ENCODE peak calls at places on chromosomes 6 and 20, in four cellular contexts. U, P, Q and O are unnamed samples.

GRCh38 chr6:153568601-153569000 is 437.5 kb upstream of the RGS17 start:
- DNase-seq in U (peak), P (no peak), Q (no peak), O (no peak)

GRCh38 chr20:49412254-49412653 is 70.2 kb downstream of the KCNB1 start:
- DNase-seq in P (no peak), Q (no peak), U (no peak), O (no peak)

GRCh38 chr20:46246527-46246926 is 61.8 kb downstream of the CDH22 start:
- DNase-seq in P (no peak), Q (no peak), U (no peak), O (no peak)

GRCh38 chr6:37922563-37922962 is 103.0 kb downstream of the ZFAND3 start:
- DNase-seq in Q (no peak), P (no peak), U (no peak), O (no peak)

GRCh38 chr6:57342148-57342669 is 24.8 kb downstream of the PRIM2 start:
- DNase-seq in U (no peak), P (no peak), Q (no peak), O (no peak)

GRCh38 chr6:41713161-41713649 is 22.2 kb downstream of the TFEB start:
- DNase-seq in Q (no peak), P (peak), U (no peak), O (peak)

GRCh38 chr6:91634791-91635190 is 1047.9 kb upstream of the MAP3K7 start:
- DNase-seq in P (no peak), U (no peak), Q (no peak), O (no peak)

GRCh38 chr6:45791181-45791580 is 224.5 kb downstream of the CLIC5 start:
- DNase-seq in U (no peak), Q (no peak), P (no peak), O (peak)

GRCh38 chr6:157514659-157515496 is 133.9 kb downstream of the ZDHHC14 start:
- DNase-seq in P (peak), Q (no peak), U (no peak), O (peak)

GRCh38 chr6:74510878-74511277 is 695.0 kb downstream of the COL12A1 start:
- DNase-seq in Q (no peak), U (no peak), P (no peak), O (peak)

GRCh38 chr6:106997392-106998257 is 23.1 kb upstream of the CD24 start:
- DNase-seq in U (peak), P (peak), Q (peak), O (peak)
- TF ChIP-seq CTCF in U (peak), P (peak), Q (peak), O (peak)

GRCh38 chr6:133456439-133456838 is 215.3 kb downstream of the EYA4 start:
- DNase-seq in Q (no peak), U (no peak), P (no peak), O (no peak)

GRCh38 chr6:133456934-133457333 is 215.8 kb downstream of the EYA4 start:
- DNase-seq in U (no peak), Q (no peak), P (no peak), O (no peak)
- TF ChIP-seq CTCF in U (no peak), Q (no peak), P (no peak), O (no peak)

GRCh38 chr6:151310852-151311767 is 71.3 kb downstream of the AKAP12 start:
- DNase-seq in P (no peak), Q (no peak), U (no peak), O (no peak)
- TF ChIP-seq CTCF in P (no peak), Q (no peak), U (no peak), O (no peak)

DNA sequence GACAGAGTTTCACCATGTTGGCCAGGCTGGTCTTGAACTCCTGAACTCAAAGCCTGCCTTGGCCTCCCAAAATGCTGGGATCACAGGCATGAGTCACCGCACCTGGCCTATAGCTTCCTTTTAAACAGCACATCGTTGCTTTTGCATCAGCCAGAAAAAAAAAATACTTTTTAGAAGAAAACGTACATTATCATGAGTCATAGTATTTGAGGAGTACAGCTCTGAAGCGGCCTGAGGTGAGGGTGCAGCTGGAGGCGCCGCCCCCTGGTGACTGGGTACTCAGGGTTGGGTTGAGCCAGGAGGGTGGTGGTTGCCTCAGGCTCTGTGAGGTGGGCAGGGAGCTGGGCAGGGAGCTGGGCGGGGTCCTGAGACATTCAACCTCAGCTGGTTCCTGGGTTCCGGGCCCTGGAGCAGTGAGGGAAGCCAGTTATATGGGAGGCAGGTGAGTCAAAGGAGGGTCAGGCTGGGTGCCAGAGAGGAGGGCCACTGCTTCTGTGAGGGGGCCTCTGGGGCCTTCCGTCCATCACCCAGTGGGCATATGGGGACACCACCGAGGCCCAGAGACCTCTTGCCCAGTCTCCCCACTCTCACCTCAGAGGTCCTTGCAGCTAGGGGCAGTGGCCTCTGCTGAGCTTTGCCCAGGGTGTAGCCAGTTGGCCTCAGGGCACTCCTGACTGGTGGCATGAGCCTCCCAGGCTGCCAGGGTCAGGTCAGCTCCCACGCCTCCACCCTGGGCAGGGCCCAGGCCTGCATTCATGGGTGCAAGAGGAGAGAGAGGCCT is 11.7 kb upstream of the ID1 start:
- DNase-seq in Q (no peak), P (peak), U (no peak), O (peak)
- TF ChIP-seq CTCF in Q (no peak), P (no peak), U (no peak), O (peak)

DNA sequence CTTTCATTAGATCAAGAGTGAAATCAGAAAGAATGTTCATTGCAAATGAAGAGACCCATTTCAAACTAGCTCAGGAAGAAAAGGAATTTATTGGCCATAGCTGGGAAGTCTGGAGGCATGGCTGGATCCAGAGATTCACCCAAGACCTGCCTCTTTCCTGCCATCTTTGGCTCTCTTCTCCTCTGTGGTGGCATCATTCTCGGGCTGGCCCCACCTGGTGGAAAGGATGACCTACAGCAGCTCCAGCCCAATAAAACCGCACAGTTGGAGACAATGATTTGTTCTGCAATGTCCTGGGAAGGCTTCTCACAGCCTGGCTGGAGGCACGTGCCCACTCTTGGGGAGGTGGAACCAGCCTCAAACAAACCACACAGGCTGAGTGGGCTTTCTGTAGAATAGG is 18.1 kb upstream of the FERMT1 start:
- DNase-seq in Q (no peak), P (peak), U (no peak), O (peak)
- TF ChIP-seq CTCF in Q (no peak), P (peak), U (peak), O (peak)

GRCh38 chr6:90274481-90275030 is 22.1 kb downstream of the BACH2 start:
- DNase-seq in Q (no peak), P (no peak), U (no peak), O (no peak)
- TF ChIP-seq CTCF in Q (no peak), P (no peak), U (no peak), O (no peak)

GRCh38 chr6:30041821-30042220 is 19.2 kb upstream of the POLR1H start:
- DNase-seq in U (no peak), P (peak), Q (no peak), O (no peak)

GRCh38 chr6:30042914-30043313 is 18.2 kb upstream of the POLR1H start:
- DNase-seq in Q (no peak), U (no peak), P (no peak), O (no peak)

GRCh38 chr6:30041221-30041620 is 19.8 kb upstream of the POLR1H start:
- DNase-seq in Q (no peak), P (no peak), U (no peak), O (no peak)

GRCh38 chr6:30042476-30042875 is 18.6 kb upstream of the POLR1H start:
- DNase-seq in P (peak), U (no peak), Q (no peak), O (no peak)

DNA sequence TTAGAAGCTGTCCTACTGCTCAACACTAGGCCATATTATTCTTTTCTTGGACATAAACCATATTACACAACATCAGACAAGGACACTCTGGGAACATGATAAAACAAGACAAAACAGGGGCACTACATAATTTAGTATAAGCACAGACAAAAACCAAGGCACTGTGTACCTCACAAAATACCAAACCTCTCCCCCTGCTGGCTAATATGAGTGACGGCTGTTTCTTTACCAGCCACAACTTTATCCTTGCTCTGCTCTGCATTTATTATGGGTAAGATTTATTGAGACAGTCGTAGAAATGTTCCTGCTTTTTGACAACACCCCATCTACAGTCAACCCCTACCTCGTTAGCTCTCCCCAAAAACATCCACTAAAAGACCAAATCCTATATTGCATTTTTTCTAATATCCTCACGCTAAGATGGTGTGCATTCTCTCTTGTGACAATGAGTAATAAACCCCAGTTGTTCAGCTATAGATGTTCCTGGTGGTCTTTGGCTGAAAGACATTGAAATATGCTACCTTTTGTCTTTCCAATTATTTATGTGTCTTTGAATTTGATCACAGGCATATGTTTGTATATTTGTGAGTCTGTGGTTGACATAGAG is 23.8 kb upstream of the POLR1H start:
- DNase-seq in P (peak), U (no peak), Q (no peak), O (peak)
- TF ChIP-seq CTCF in P (peak), U (peak), Q (peak), O (peak)

DNA sequence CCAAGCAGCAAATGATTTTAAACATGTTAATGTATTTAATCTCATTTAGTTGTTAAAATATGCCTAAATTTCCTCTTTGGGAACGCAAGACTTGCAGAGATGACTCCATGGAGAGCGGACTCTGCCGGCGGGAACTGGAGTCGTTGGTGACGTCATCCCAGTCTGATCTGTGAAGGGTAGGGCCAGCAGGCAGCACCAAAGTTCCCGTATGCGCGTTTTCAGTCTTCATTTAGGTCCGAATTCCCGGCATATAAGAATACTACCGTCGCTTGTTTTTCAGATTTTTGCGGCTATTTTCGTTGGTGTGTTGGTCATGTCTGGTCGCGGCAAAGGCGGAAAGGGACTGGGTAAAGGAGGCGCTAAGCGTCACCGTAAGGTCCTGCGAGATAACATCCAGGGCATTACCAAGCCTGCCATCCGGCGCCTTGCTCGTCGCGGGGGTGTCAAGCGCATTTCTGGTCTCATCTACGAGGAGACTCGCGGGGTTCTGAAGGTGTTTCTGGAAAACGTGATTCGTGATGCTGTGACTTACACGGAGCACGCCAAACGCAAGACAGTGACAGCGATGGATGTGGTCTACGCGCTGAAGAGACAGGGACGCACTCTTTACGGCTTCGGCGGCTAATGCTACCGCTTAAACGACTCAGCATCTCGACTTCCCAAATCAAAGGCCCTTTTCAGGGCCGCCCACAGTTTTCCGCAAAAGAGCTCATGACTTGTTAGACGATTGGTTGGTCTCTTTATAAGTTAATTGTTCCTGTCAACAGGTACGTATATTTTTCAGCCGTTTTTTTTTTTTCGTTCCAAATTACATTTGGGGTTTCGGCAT is 117.3 kb downstream of the HFE start:
- DNase-seq in U (peak), P (peak), Q (peak), O (peak)
- TF ChIP-seq CTCF in U (peak), P (no peak), Q (no peak), O (peak)

DNA sequence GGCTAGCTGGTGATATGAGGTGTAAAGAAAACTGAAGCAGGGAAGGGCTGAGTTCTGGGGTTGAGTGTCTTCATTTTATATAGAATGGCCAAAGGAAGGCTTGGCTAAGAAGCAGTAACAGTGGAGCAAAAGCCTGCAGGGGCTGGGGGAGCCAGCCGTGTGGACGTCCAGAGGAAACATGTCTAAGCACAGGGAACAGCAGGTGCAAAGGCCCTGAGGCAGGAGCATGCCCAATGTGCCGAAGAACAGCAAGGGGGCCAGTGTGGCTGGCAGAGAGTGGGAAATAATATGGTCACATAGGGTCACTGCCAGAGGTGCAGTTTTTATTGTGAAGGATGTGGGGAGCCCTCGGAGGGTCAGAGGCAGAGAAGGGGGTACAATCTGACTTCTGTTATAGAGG is 60.5 kb upstream of the KCNG1 start:
- DNase-seq in P (no peak), Q (no peak), U (no peak), O (no peak)
- TF ChIP-seq CTCF in P (no peak), Q (no peak), U (no peak), O (no peak)

GRCh38 chr6:64505312-64505711 is 869.7 kb downstream of the PHF3 start:
- DNase-seq in Q (peak), P (peak), U (no peak), O (no peak)
- TF ChIP-seq CTCF in Q (peak), P (peak), U (peak), O (peak)